ENCODE peak calls at places on chromosomes 3 and 15, in seven cellular contexts. N is neural progenitor cell; E is H1; T is CD8-positive, alpha-beta memory T cell; A is mammary epithelial cell; L is CD8-positive, alpha-beta T cell; J is colonic mucosa. W is an unnamed sample.
A peak's percentile ranks its signal among the peaks of the same experiment; 100 is the strongest.

GRCh38 chr3:154071154-154071553 is 50.0 kb upstream of the ARHGEF26 start:
- DNase-seq in N (no peak), E (no peak), T (no peak), A (no peak), L (no peak), J (no peak), W (no peak)

GRCh38 chr3:156218353-156218744 is 98.0 kb downstream of the KCNAB1 start:
- DNase-seq in N (no peak), E (no peak), T (no peak), A (peak; percentile 60), L (no peak), J (no peak), W (no peak)

GRCh38 chr3:128491071-128491899 is 1.7 kb downstream of the GATA2 start:
- DNase-seq in N (peak; percentile 57), E (no peak), T (no peak), A (no peak), L (no peak), J (no peak), W (no peak)

GRCh38 chr15:52318729-52319500 is 23.3 kb upstream of the MYO5C start:
- DNase-seq in N (no peak), E (no peak), T (no peak), A (peak; percentile 26), L (no peak), J (no peak), W (no peak)

GRCh38 chr3:145013931-145014330 is 1042.3 kb downstream of the DIPK2A start:
- DNase-seq in N (no peak), E (no peak), T (no peak), A (no peak), L (no peak), J (no peak), W (no peak)

GRCh38 chr15:68431037-68431791 is 749 bp downstream of the ITGA11 start:
- DNase-seq in N (peak; percentile 55), E (no peak), T (no peak), A (peak; percentile 4), L (no peak), J (peak; percentile 27), W (no peak)

GRCh38 chr15:55279746-55280351 is 9.8 kb downstream of the RAB27A start:
- DNase-seq in N (no peak), E (no peak), T (peak; percentile 32), A (peak; percentile 84), L (no peak), J (no peak), W (peak; percentile 26)

GRCh38 chr3:48372377-48372770 is 355 bp downstream of the FBXW12 start:
- DNase-seq in N (no peak), E (no peak), T (no peak), A (no peak), L (no peak), J (no peak), W (no peak)

GRCh38 chr3:38116471-38117162 is 20.3 kb downstream of the ACAA1 start:
- DNase-seq in N (no peak), E (no peak), T (no peak), A (no peak), L (no peak), J (no peak), W (no peak)

GRCh38 chr15:95021816-95022215 is 790.5 kb downstream of the MCTP2 start:
- DNase-seq in N (no peak), E (no peak), T (no peak), A (no peak), L (no peak), J (no peak), W (no peak)

GRCh38 chr15:60508442-60508841 is 29.5 kb upstream of the ICE2 start:
- DNase-seq in N (no peak), E (no peak), T (no peak), A (no peak), L (no peak), J (no peak), W (no peak)

DNA sequence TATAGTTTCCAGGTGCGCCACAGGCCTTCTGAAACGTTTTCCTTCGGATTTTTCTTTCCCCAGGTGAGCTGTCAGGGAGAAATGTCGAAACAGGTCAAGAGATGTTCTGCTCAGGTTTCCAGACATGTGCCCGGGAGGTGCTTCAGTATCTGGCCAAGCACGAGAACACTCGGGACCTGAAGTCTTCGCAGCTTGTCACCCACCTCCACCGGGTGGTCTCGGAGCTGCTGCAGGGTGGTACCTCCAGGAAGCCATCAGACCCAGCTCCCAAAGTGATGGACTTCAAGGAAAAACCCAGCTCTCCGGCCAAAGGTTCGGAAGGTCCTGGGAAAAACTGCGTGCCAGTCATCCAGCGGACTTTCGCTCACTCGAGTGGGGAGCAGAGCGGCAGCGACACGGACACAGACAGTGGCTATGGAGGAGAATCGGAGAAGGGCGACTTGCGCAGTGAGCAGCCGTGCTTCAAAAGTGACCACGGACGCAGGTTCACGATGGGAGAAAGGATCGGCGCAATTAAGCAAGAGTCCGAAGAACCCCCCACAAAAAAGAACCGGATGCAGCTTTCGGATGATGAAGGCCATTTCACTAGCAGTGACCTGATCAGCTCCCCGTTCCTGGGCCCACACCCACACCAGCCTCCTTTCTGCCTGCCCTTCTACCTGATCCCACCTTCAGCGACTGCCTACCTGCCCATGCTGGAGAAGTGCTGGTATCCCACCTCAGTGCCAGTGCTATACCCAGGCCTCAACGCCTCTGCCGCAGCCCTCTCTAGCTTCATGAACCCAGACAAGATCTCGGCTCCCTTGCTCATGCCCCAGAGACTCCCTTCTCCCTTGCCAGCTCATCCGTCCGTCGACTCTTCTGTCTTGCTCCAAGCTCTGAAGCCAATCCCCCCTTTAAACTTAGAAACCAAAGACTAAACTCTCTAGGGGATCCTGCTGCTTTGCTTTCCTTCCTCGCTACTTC is 3.8 kb downstream of the BHLHE40 start:
- DNase-seq in N (no peak), E (no peak), T (no peak), A (peak; percentile 69), L (no peak), J (no peak), W (no peak)
- H3K4me1 ChIP-seq in N (peaks cover 6% of the 10 kb centered on the region), E (peaks cover 5% of the 10 kb centered on the region), T (peaks cover 60% of the 10 kb centered on the region), A (peaks cover 50% of the 10 kb centered on the region), L (peaks cover 59% of the 10 kb centered on the region), J (peaks cover 6% of the 10 kb centered on the region), W (peaks cover 56% of the 10 kb centered on the region)

GRCh38 chr15:36658321-36658720 is 78.9 kb downstream of the CDIN1 start:
- DNase-seq in N (no peak), E (no peak), T (no peak), A (peak; percentile 59), L (no peak), J (no peak), W (no peak)

GRCh38 chr15:36666228-36666627 is 86.8 kb downstream of the CDIN1 start:
- DNase-seq in N (no peak), E (no peak), T (no peak), A (no peak), L (no peak), J (no peak), W (no peak)

GRCh38 chr15:36658905-36659304 is 79.5 kb downstream of the CDIN1 start:
- DNase-seq in N (no peak), E (no peak), T (no peak), A (no peak), L (no peak), J (no peak), W (no peak)

GRCh38 chr15:36661042-36661441 is 81.6 kb downstream of the CDIN1 start:
- DNase-seq in N (no peak), E (no peak), T (no peak), A (no peak), L (no peak), J (no peak), W (no peak)
- H3K4me3 ChIP-seq in N (no peak overlapping the region), E (no peak overlapping the region), T (no peak overlapping the region), A (no peak overlapping the region), L (no peak overlapping the region), J (no peak overlapping the region), W (no peak overlapping the region)

DNA sequence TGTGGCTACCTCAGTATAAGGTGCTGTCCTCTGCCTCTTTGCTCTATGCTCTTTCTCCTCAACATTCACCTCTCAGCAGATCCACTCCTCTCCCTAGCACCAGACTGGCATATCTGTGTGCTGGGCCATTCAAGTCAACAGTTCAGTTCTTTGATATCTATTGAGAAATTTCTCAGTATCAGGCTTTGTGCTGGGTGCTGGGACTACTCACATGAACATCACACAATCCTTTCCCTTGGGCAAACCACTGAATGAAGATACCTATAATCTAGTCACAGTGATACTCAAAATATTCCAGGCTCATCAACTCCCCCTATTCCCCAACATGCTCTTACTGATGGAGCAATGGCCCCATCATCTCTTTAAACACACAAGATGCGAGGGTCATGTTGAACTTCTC is 120.8 kb downstream of the RPL22L1 start:
- DNase-seq in N (no peak), E (no peak), T (no peak), A (no peak), L (no peak), J (no peak), W (no peak)
- H3K4me1 ChIP-seq in N (no peaks in the 10 kb centered on the region), E (no peaks in the 10 kb centered on the region), T (no peaks in the 10 kb centered on the region), A (peaks cover 65% of the 10 kb centered on the region), L (no peaks in the 10 kb centered on the region), J (peaks cover 4% of the 10 kb centered on the region), W (no peaks in the 10 kb centered on the region)

GRCh38 chr15:63240136-63240535 is 37.3 kb upstream of the APH1B start:
- DNase-seq in N (no peak), E (no peak), T (no peak), A (no peak), L (no peak), J (no peak), W (no peak)
- H3K4me3 ChIP-seq in N (no peak overlapping the region), E (no peak overlapping the region), T (no peak overlapping the region), A (no peak overlapping the region), L (no peak overlapping the region), J (no peak overlapping the region), W (no peak overlapping the region)

GRCh38 chr3:43892535-43892934 is 201.8 kb downstream of the ABHD5 start:
- DNase-seq in N (no peak), E (no peak), T (no peak), A (no peak), L (no peak), J (no peak), W (no peak)
- H3K4me1 ChIP-seq in N (no peaks in the 10 kb centered on the region), E (peaks cover 7% of the 10 kb centered on the region), T (peaks cover 7% of the 10 kb centered on the region), A (peaks cover 11% of the 10 kb centered on the region), L (peaks cover 6% of the 10 kb centered on the region), J (no peaks in the 10 kb centered on the region), W (peaks cover 3% of the 10 kb centered on the region)